ENCODE peak calls at places on chromosomes 3 and 15, in four cellular contexts. One of them, this sample, is unnamed.

GRCh38 chr15:59420986-59421618 is 16.9 kb upstream of the FAM81A start:
- DNase-seq in HepG2: no peak
- DNase-seq in SK-N-SH: no peak
- DNase-seq in K562: no peak
- DNase-seq in this sample: no peak

GRCh38 chr3:50503504-50503903 is at the start of gene CACNA2D2:
- DNase-seq in K562: peak
- DNase-seq in HepG2: no peak
- DNase-seq in SK-N-SH: peak
- DNase-seq in this sample: no peak

GRCh38 chr3:23807161-23808015 is 1.6 kb downstream of the UBE2E1 start:
- DNase-seq in K562: peak
- DNase-seq in HepG2: no peak
- DNase-seq in SK-N-SH: no peak
- DNase-seq in this sample: no peak

GRCh38 chr3:8456118-8456811 is 45.4 kb upstream of the LMCD1 start:
- DNase-seq in SK-N-SH: no peak
- DNase-seq in HepG2: no peak
- DNase-seq in K562: no peak
- DNase-seq in this sample: no peak

GRCh38 chr3:131033480-131034080 is 6.9 kb downstream of the NEK11 start:
- DNase-seq in HepG2: peak
- DNase-seq in K562: peak
- DNase-seq in SK-N-SH: peak
- DNase-seq in this sample: no peak

GRCh38 chr3:40313975-40314860 is 4.7 kb downstream of the EIF1B start:
- DNase-seq in HepG2: peak
- DNase-seq in K562: peak
- DNase-seq in SK-N-SH: no peak
- DNase-seq in this sample: no peak

GRCh38 chr15:92597548-92597947 is 58.0 kb downstream of the FAM174B start:
- DNase-seq in HepG2: no peak
- DNase-seq in K562: no peak
- DNase-seq in SK-N-SH: no peak
- DNase-seq in this sample: no peak

GRCh38 chr3:49882182-49882581 is 12.5 kb upstream of the CAMKV start:
- DNase-seq in HepG2: no peak
- DNase-seq in SK-N-SH: no peak
- DNase-seq in K562: no peak
- DNase-seq in this sample: no peak

GRCh38 chr15:64452988-64453688 is 7.2 kb upstream of the ZNF609 start:
- DNase-seq in SK-N-SH: no peak
- DNase-seq in HepG2: no peak
- DNase-seq in K562: no peak
- DNase-seq in this sample: no peak

GRCh38 chr3:120646771-120647449 is 35.1 kb downstream of the HGD start:
- DNase-seq in K562: peak
- DNase-seq in HepG2: no peak
- DNase-seq in SK-N-SH: no peak
- DNase-seq in this sample: no peak

GRCh38 chr3:181518222-181518621 is 193.5 kb upstream of the SOX2 start:
- DNase-seq in HepG2: no peak
- DNase-seq in SK-N-SH: peak
- DNase-seq in K562: no peak
- DNase-seq in this sample: no peak

GRCh38 chr3:184332370-184333090 is 4.9 kb upstream of the FAM131A start:
- DNase-seq in HepG2: no peak
- DNase-seq in K562: no peak
- DNase-seq in SK-N-SH: no peak
- DNase-seq in this sample: no peak

DNA sequence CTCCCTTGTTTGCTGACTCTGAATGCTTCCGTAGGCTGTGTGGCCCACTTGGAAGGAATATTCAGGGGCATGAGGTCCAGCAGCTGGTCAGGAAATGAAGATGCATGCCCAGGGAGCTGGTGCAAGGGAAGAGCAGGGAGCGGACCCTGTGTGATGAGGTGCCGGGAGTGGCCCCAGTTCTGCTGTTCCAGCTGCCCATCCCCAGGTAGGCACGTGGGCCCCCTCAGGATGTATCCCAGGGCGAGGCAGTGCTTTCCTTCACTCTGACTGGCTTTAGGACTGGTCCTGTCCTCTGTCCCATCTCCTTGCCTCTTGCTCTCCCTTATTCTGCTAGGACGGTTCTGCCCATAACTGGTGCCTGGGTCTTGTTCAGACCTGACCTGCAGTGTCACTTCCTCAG is 1.1 kb upstream of the FAM3D start:
- DNase-seq in K562: no peak
- DNase-seq in SK-N-SH: no peak
- DNase-seq in HepG2: no peak
- DNase-seq in this sample: no peak
- TF ChIP-seq ZBTB33 in K562: no peak
- TF ChIP-seq ZBTB33 in SK-N-SH: no peak
- TF ChIP-seq ZBTB33 in HepG2: no peak
- TF ChIP-seq ZBTB33 in this sample: no peak

DNA sequence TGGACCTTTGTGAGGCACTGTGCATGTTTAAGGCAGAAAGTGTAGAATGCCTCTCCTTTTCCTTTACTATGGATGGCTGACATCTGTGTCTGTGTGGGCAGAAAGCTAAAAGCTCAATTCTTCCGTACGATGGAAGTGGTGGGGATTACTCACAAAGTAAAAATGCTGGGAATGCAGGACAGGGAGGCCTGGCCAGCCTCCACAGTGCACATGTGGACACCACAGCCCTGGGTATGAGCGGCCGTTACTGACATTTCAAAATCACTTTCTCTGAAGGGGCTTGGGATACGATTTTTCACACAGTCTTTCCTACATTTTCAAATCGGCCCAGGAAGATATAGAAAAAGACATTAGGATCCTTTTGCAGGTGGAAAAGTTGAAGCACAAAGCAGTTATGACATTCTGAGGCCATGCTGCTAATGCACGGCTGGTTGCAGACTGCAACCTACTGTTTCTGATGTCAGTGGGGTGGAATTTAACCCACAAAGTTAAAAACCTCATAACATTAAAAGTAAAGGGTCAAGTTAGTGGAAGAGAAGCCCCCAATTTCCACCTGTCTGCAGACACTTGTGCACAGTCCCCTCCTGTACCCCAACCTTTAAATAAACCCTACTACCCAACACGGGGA is 27.9 kb downstream of the EHD4 start:
- DNase-seq in SK-N-SH: no peak
- DNase-seq in K562: no peak
- DNase-seq in HepG2: peak
- DNase-seq in this sample: no peak
- TF ChIP-seq EP300 in SK-N-SH: peak
- TF ChIP-seq EP300 in K562: no peak
- TF ChIP-seq EP300 in HepG2: no peak
- TF ChIP-seq EP300 in this sample: no peak

GRCh38 chr15:78946493-78946892 is 1.6 kb upstream of the CTSH start:
- DNase-seq in HepG2: no peak
- DNase-seq in SK-N-SH: no peak
- DNase-seq in K562: no peak
- DNase-seq in this sample: no peak

GRCh38 chr15:78944669-78945407 is at the start of gene CTSH:
- DNase-seq in SK-N-SH: peak
- DNase-seq in HepG2: peak
- DNase-seq in K562: peak
- DNase-seq in this sample: no peak

GRCh38 chr15:78942741-78943140 is 2.1 kb downstream of the CTSH start:
- DNase-seq in K562: no peak
- DNase-seq in HepG2: no peak
- DNase-seq in SK-N-SH: no peak
- DNase-seq in this sample: no peak

GRCh38 chr15:78943692-78944091 is 1.2 kb downstream of the CTSH start:
- DNase-seq in HepG2: no peak
- DNase-seq in SK-N-SH: no peak
- DNase-seq in K562: peak
- DNase-seq in this sample: no peak

DNA sequence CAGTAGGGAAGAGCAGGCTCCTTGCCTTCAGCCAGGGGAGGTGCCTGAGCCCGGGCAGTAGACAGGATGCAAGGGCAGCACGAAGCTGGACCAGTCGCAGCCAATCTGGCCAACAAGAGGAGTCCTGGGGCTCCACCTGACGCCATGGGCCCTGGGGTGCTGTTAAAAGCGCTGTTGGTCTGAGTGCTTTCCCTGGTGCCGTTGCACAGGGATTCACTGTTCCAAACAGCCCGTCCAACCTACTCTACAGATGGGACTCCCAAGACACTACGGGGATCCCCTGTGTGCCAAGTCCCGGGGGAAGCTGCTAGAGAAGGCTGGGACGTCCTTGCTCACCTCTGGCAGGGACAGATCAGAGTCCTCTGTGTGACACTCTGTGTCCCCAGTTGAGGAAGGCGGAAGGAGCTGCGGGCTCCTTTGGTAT is 632 bp downstream of the CTSH start:
- DNase-seq in HepG2: no peak
- DNase-seq in SK-N-SH: no peak
- DNase-seq in K562: peak
- DNase-seq in this sample: no peak
- TF ChIP-seq FOXM1 in HepG2: no peak
- TF ChIP-seq FOXM1 in SK-N-SH: no peak
- TF ChIP-seq FOXM1 in K562: no peak
- TF ChIP-seq FOXM1 in this sample: no peak

DNA sequence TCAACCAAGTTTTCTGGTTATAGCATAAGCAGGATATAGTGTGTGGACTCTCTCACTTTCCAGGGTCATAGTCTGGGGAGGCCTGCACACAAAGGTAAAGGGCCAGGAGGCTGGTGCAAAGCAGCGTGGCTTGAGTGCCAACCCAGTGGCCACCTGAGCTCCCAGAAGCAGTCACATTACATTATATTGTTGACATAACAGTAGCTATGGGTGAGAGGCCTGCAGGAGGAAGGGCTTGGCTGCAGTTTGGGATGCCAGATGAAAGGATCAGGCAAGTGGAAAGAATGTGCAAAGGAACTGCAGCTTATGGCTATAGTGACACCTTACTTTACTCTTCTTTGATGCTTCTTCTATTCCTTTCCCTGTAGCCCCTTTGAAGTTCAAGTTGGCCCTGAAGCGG is 96.5 kb downstream of the FLNB start:
- DNase-seq in SK-N-SH: no peak
- DNase-seq in K562: no peak
- DNase-seq in HepG2: no peak
- DNase-seq in this sample: no peak
- TF ChIP-seq ZBTB33 in SK-N-SH: no peak
- TF ChIP-seq ZBTB33 in K562: no peak
- TF ChIP-seq ZBTB33 in HepG2: no peak
- TF ChIP-seq ZBTB33 in this sample: no peak

GRCh38 chr15:94445529-94446160 is 214.3 kb downstream of the MCTP2 start:
- DNase-seq in HepG2: no peak
- DNase-seq in SK-N-SH: no peak
- DNase-seq in K562: no peak
- DNase-seq in this sample: no peak
- TF ChIP-seq EP300 in HepG2: no peak
- TF ChIP-seq EP300 in SK-N-SH: no peak
- TF ChIP-seq EP300 in K562: no peak
- TF ChIP-seq EP300 in this sample: no peak

GRCh38 chr3:178085817-178086123 is 450.5 kb upstream of the KCNMB2 start:
- DNase-seq in HepG2: no peak
- DNase-seq in SK-N-SH: no peak
- DNase-seq in K562: no peak
- DNase-seq in this sample: no peak

GRCh38 chr3:178084938-178085816 is 451.1 kb upstream of the KCNMB2 start:
- DNase-seq in SK-N-SH: peak
- DNase-seq in HepG2: peak
- DNase-seq in K562: peak
- DNase-seq in this sample: no peak

GRCh38 chr3:178082508-178082907 is 453.7 kb upstream of the KCNMB2 start:
- DNase-seq in HepG2: no peak
- DNase-seq in K562: no peak
- DNase-seq in SK-N-SH: no peak
- DNase-seq in this sample: no peak

GRCh38 chr3:178086419-178086818 is 449.8 kb upstream of the KCNMB2 start:
- DNase-seq in HepG2: no peak
- DNase-seq in K562: no peak
- DNase-seq in SK-N-SH: no peak
- DNase-seq in this sample: no peak

DNA sequence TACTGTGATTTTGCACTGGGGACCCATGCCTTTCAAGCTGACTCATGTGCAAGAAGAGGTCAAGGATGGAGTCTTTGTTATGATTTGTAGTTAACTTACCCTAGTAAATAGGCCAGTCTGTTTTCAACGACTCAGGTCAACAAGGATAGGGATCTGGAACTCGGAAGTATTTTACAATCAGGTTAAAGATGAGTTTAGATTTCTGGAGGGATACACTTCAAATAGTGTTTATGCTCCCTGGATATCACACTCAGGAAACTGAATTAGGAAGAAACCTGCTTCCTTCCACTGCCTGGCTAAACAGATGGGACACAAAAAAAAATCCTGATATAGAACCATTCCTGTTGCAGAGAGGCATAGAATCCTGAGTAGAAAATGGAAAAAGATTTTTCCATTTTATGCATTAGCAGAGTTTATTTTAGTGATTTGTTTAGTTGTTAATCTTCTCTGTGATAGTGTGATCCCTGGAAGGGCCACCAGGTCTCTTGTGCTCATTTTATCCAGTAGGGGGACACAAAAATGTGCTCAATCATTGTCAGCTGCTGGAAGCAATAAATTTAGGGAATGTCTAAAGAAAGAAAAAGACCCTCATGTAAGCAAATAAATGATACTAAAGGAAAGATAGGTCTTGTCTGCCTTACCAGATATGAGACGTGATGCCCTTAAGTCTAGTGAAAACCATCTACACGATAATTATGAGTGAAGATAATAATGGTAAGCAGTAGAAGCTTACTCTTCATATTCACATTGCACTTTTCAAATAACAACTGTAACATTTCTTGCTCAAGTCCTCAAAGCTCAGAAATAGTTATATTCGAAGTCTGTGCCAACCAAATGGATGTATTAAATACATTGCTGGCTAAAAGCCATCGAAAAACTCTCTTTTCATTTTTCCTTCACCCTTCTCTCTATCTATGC is 452.1 kb upstream of the KCNMB2 start:
- DNase-seq in K562: peak
- DNase-seq in SK-N-SH: peak
- DNase-seq in HepG2: peak
- DNase-seq in this sample: no peak
- TF ChIP-seq FOXM1 in K562: no peak
- TF ChIP-seq FOXM1 in SK-N-SH: no peak
- TF ChIP-seq FOXM1 in HepG2: no peak
- TF ChIP-seq FOXM1 in this sample: no peak

GRCh38 chr15:71747128-71748083 is 62.9 kb upstream of the NR2E3 start:
- DNase-seq in K562: no peak
- DNase-seq in HepG2: peak
- DNase-seq in SK-N-SH: no peak
- DNase-seq in this sample: no peak

GRCh38 chr15:71749500-71749899 is 60.9 kb upstream of the NR2E3 start:
- DNase-seq in HepG2: no peak
- DNase-seq in SK-N-SH: no peak
- DNase-seq in K562: no peak
- DNase-seq in this sample: no peak

GRCh38 chr15:71748327-71748726 is 62.0 kb upstream of the NR2E3 start:
- DNase-seq in K562: no peak
- DNase-seq in HepG2: no peak
- DNase-seq in SK-N-SH: no peak
- DNase-seq in this sample: no peak

GRCh38 chr15:71743861-71744382 is 66.4 kb upstream of the NR2E3 start:
- DNase-seq in HepG2: peak
- DNase-seq in K562: peak
- DNase-seq in SK-N-SH: peak
- DNase-seq in this sample: no peak

GRCh38 chr15:71746719-71747118 is 63.6 kb upstream of the NR2E3 start:
- DNase-seq in HepG2: peak
- DNase-seq in K562: no peak
- DNase-seq in SK-N-SH: no peak
- DNase-seq in this sample: no peak
- TF ChIP-seq ZBTB33 in HepG2: peak
- TF ChIP-seq ZBTB33 in K562: no peak
- TF ChIP-seq ZBTB33 in SK-N-SH: no peak
- TF ChIP-seq ZBTB33 in this sample: no peak

This sample was measured in GM12878.